ENCODE peak calls at places on chromosome 14, in eight cellular contexts. M is psoas muscle, V is NCI-H446, R is activated T-cell treated with anti-CD3 and anti-CD28 coated beads for 24 hours, E is AG04450, H is GOT3, S is NCI-H510A treated with DMSO at 0.1 percent for 48 hours, X is GM23248. Q is an unnamed sample.

GRCh38 chr14:70254476-70254961 is 65.8 kb upstream of the SLC8A3 start:
- DNase-seq in M (peak; percentile 78), V (peak; percentile 3), R (no peak), E (no peak), H (no peak), S (peak; percentile 70), X (peak; percentile 35), Q (peak; percentile 8)

GRCh38 chr14:25086081-25086480 is 36.1 kb upstream of the STXBP6 start:
- DNase-seq in M (no peak), V (no peak), R (no peak), E (no peak), H (no peak), S (no peak), X (no peak), Q (no peak)

GRCh38 chr14:102317564-102318248 is 1.8 kb upstream of the ZNF839 start:
- DNase-seq in M (peak; percentile 77), V (peak; percentile 59), R (no peak), E (no peak), H (no peak), S (peak; percentile 48), X (peak; percentile 41), Q (peak; percentile 28)

GRCh38 chr14:63345826-63346225 is 27.1 kb upstream of the GPHB5 start:
- DNase-seq in M (no peak), V (no peak), R (no peak), E (no peak), H (no peak), S (peak; percentile 57), X (no peak), Q (no peak)

GRCh38 chr14:28382460-28383220 is 383.9 kb upstream of the FOXG1 start:
- DNase-seq in M (no peak), V (no peak), R (no peak), E (no peak), H (no peak), S (no peak), X (no peak), Q (no peak)

GRCh38 chr14:23056257-23056955 is 914 bp downstream of the CDH24 start:
- DNase-seq in M (peak; percentile 82), V (no peak), R (peak; percentile 51), E (no peak), H (no peak), S (no peak), X (peak; percentile 81), Q (no peak)

GRCh38 chr14:21308479-21309237 is 28.8 kb downstream of the RPGRIP1 start:
- DNase-seq in M (peak; percentile 58), V (peak; percentile 9), R (peak; percentile 75), E (no peak), H (no peak), S (peak; percentile 94), X (peak; percentile 58), Q (peak; percentile 92)

GRCh38 chr14:21558703-21559063 is 21.2 kb downstream of the OR10G3 start:
- DNase-seq in M (no peak), V (no peak), R (no peak), E (no peak), H (no peak), S (no peak), X (no peak), Q (no peak)

GRCh38 chr14:65080954-65081747 is 21.2 kb downstream of the MAX start:
- DNase-seq in M (no peak), V (no peak), R (no peak), E (no peak), H (no peak), S (no peak), X (no peak), Q (no peak)